ENCODE peak calls at places on chromosomes 7 and 10, in five cellular contexts. B is lower lobe of right lung; O is stimulated activated CD8-positive, alpha-beta memory T cell treated with anti-CD3 and anti-CD28 coated beads, Interleukin-2, amount 100 ng/mL, for 1 hour; X is HEK293T; C is T-cell. E is an unnamed sample.

GRCh38 chr10:485776-486572 is 203.5 kb downstream of the DIP2C start:
- DNase-seq in C (peak), O (no peak), X (no peak), B (no peak), E (no peak)

GRCh38 chr7:157276731-157277562 is 59.9 kb upstream of the DNAJB6 start:
- DNase-seq in X (peak), O (no peak), B (no peak), C (no peak), E (no peak)

GRCh38 chr10:113555751-113556150 is 2.9 kb downstream of the HABP2 start:
- DNase-seq in X (no peak), C (no peak), O (no peak), B (no peak), E (no peak)

GRCh38 chr7:50706469-50706937 is 76.2 kb downstream of the GRB10 start:
- DNase-seq in O (no peak), B (no peak), C (no peak), X (no peak), E (no peak)

GRCh38 chr10:1169981-1170866 is 114.0 kb downstream of the WDR37 start:
- DNase-seq in X (no peak), C (no peak), B (no peak), O (no peak), E (no peak)

GRCh38 chr7:98872328-98872924 is 2.6 kb upstream of the TMEM130 start:
- DNase-seq in B (peak), C (no peak), O (no peak), X (peak), E (no peak)

GRCh38 chr10:116080553-116080952 is 192.5 kb downstream of the GFRA1 start:
- DNase-seq in X (no peak), B (no peak), O (no peak), C (no peak), E (no peak)

GRCh38 chr7:48454750-48455192 is 283.5 kb downstream of the ABCA13 start:
- DNase-seq in C (no peak), X (no peak), O (no peak), B (no peak), E (peak)

GRCh38 chr10:91632671-91633550 is at the start of gene PPP1R3C:
- DNase-seq in X (no peak), C (peak), B (peak), O (no peak), E (peak)

GRCh38 chr7:30430300-30430699 is 48.3 kb downstream of the NOD1 start:
- DNase-seq in C (no peak), B (no peak), O (no peak), X (no peak), E (no peak)

GRCh38 chr10:22503315-22504090 is 158.2 kb downstream of the SPAG6 start:
- DNase-seq in O (no peak), B (no peak), X (peak), C (no peak), E (no peak)

GRCh38 chr10:73732931-73733623 is 11.1 kb upstream of the SEC24C start:
- DNase-seq in B (no peak), X (no peak), O (no peak), C (no peak), E (no peak)

GRCh38 chr10:79407811-79408795 is 37.3 kb downstream of the ZCCHC24 start:
- DNase-seq in X (no peak), C (no peak), B (peak), O (no peak), E (peak)

GRCh38 chr10:125018576-125019143 is 76.7 kb downstream of the ZRANB1 start:
- DNase-seq in C (no peak), O (no peak), X (no peak), B (no peak), E (no peak)

GRCh38 chr10:121928528-121928884 is 675 bp upstream of the ATE1 start:
- DNase-seq in C (no peak), B (no peak), O (no peak), X (no peak), E (no peak)

GRCh38 chr10:14878266-14879054 is at the start of gene SUV39H2:
- DNase-seq in X (peak), B (peak), C (peak), O (peak), E (peak)

GRCh38 chr7:121489440-121489839 is 93.3 kb upstream of the FAM3C start:
- DNase-seq in X (no peak), C (no peak), B (no peak), O (no peak), E (no peak)

GRCh38 chr10:43594944-43595589 is 11.2 kb upstream of the ZNF485 start:
- DNase-seq in B (no peak), C (no peak), X (no peak), O (no peak), E (no peak)

GRCh38 chr10:116312534-116312933 is 11.7 kb upstream of the CCDC172 start:
- DNase-seq in C (no peak), X (no peak), O (no peak), B (no peak), E (no peak)

GRCh38 chr7:74503061-74503460 is 49.4 kb downstream of the GTF2IRD1 start:
- DNase-seq in O (no peak), B (no peak), X (no peak), C (no peak), E (no peak)

GRCh38 chr10:21524526-21525366 is 736 bp downstream of the SKIDA1 start:
- DNase-seq in C (no peak), O (no peak), X (no peak), B (peak), E (no peak)

E was measured in RWPE2.